ENCODE peak calls at places on chromosomes 3 and 15, in four cellular contexts. N, L, H and Z are unnamed samples.

GRCh38 chr3:85081191-85081895 is 122.6 kb downstream of the CADM2 start:
- DNase-seq in L (no peak), H (no peak), N (no peak), Z (no peak)

GRCh38 chr3:100982710-100983109 is 10.5 kb downstream of the ABI3BP start:
- DNase-seq in N (peak; percentile 48), H (no peak), L (peak; percentile 35), Z (no peak)

GRCh38 chr15:65431731-65432130 is 9.0 kb upstream of the IGDCC4 start:
- DNase-seq in H (no peak), N (no peak), L (no peak), Z (no peak)

GRCh38 chr3:71011565-71012287 is 571.8 kb downstream of the FOXP1 start:
- DNase-seq in H (no peak), N (no peak), L (no peak), Z (no peak)

GRCh38 chr3:194134231-194134756 is 1.7 kb upstream of the HES1 start:
- DNase-seq in N (peak; percentile 79), H (no peak), L (peak; percentile 35), Z (no peak)

GRCh38 chr3:50617096-50617791 is at the start of gene MAPKAPK3:
- DNase-seq in L (no peak), H (peak; percentile 20), N (peak; percentile 62), Z (no peak)

GRCh38 chr3:181487236-181487978 is 224.3 kb upstream of the SOX2 start:
- DNase-seq in L (no peak), H (no peak), N (no peak), Z (no peak)

GRCh38 chr3:151428386-151428785 is 32.5 kb downstream of the IGSF10 start:
- DNase-seq in H (no peak), L (no peak), N (no peak), Z (no peak)

GRCh38 chr15:81023483-81024264 is 23.0 kb downstream of the TLNRD1 start:
- DNase-seq in N (peak; percentile 68), L (peak; percentile 69), H (peak; percentile 57), Z (no peak)

GRCh38 chr15:74218172-74218885 is 15.7 kb upstream of the STRA6 start:
- DNase-seq in N (no peak), H (no peak), L (no peak), Z (no peak)

GRCh38 chr15:74213858-74214284 is 11.3 kb upstream of the STRA6 start:
- DNase-seq in H (no peak), N (no peak), L (no peak), Z (no peak)

GRCh38 chr15:74215958-74216357 is 13.4 kb upstream of the STRA6 start:
- DNase-seq in N (no peak), L (no peak), H (no peak), Z (no peak)

GRCh38 chr15:74214324-74215021 is 11.9 kb upstream of the STRA6 start:
- DNase-seq in N (no peak), H (no peak), L (no peak), Z (no peak)

GRCh38 chr15:74216949-74217348 is 14.4 kb upstream of the STRA6 start:
- DNase-seq in N (no peak), L (no peak), H (no peak), Z (no peak)
- H3K27me3 ChIP-seq in N (no peaks in the 10 kb centered on the region), L (peaks cover 3% of the 10 kb centered on the region), H (no peaks in the 10 kb centered on the region), Z (peaks cover 38% of the 10 kb centered on the region)

GRCh38 chr15:32715276-32715675 is 2.5 kb upstream of the GREM1 start:
- DNase-seq in H (peak; percentile 23), N (no peak), L (no peak), Z (peak; percentile 82)
- H3K27me3 ChIP-seq in H (peaks cover 37% of the 10 kb centered on the region), N (peaks cover 23% of the 10 kb centered on the region), L (peaks cover 71% of the 10 kb centered on the region), Z (no peaks in the 10 kb centered on the region)

GRCh38 chr15:88805031-88805780 is 2.0 kb downstream of the ACAN start:
- DNase-seq in N (no peak), L (no peak), H (no peak), Z (no peak)
- H3K27me3 ChIP-seq in N (no peaks in the 10 kb centered on the region), L (peaks cover 71% of the 10 kb centered on the region), H (peaks cover 55% of the 10 kb centered on the region), Z (peaks cover 47% of the 10 kb centered on the region)

GRCh38 chr15:96421211-96421610 is 90.7 kb downstream of the NR2F2 start:
- DNase-seq in L (no peak), H (no peak), N (no peak), Z (peak; percentile 6)
- H3K27me3 ChIP-seq in L (peaks cover 4% of the 10 kb centered on the region), H (peaks cover 20% of the 10 kb centered on the region), N (peaks cover 26% of the 10 kb centered on the region), Z (peaks cover 61% of the 10 kb centered on the region)

GRCh38 chr3:143118630-143119008 is 952 bp upstream of the CHST2 start:
- DNase-seq in L (no peak), N (no peak), H (no peak), Z (no peak)
- H3K27me3 ChIP-seq in L (peaks cover 29% of the 10 kb centered on the region), N (no peaks in the 10 kb centered on the region), H (peaks cover 17% of the 10 kb centered on the region), Z (peaks cover 9% of the 10 kb centered on the region)

GRCh38 chr3:61794961-61795360 is 233.6 kb downstream of the PTPRG start:
- DNase-seq in H (no peak), L (no peak), N (no peak), Z (no peak)

GRCh38 chr3:61789861-61790260 is 228.5 kb downstream of the PTPRG start:
- DNase-seq in L (no peak), H (no peak), N (no peak), Z (no peak)

GRCh38 chr3:61790411-61790810 is 229.0 kb downstream of the PTPRG start:
- DNase-seq in H (no peak), L (no peak), N (no peak), Z (no peak)

GRCh38 chr3:61796088-61796680 is 234.8 kb downstream of the PTPRG start:
- DNase-seq in H (no peak), N (no peak), L (no peak), Z (no peak)

DNA sequence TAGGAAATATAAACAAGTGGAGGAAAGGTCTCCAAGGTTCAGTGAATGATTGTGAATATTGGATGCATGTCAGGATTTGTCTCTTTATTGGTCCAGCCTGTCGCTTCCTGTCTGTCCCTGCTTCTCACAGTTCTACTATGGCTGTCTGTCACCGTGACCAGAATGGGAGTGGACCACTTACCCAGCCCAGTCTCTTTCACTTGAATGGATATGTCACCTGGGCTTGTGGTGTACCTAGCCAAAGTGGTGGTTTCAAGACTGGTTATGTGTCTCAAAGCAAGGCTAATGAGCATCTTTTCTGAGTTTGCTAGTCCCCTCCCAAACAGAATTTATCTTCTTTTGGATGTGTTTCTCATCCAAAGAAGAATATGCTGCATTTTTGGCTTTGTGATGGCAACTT is 231.7 kb downstream of the PTPRG start:
- DNase-seq in H (no peak), L (no peak), N (no peak), Z (no peak)
- H3K27me3 ChIP-seq in H (no peaks in the 10 kb centered on the region), L (no peaks in the 10 kb centered on the region), N (no peaks in the 10 kb centered on the region), Z (no peaks in the 10 kb centered on the region)

GRCh38 chr3:158097141-158097540 is 9.1 kb downstream of the SHOX2 start:
- DNase-seq in H (no peak), N (no peak), L (no peak), Z (no peak)
- H3K27me3 ChIP-seq in H (no peaks in the 10 kb centered on the region), N (peaks cover 40% of the 10 kb centered on the region), L (peaks cover 98% of the 10 kb centered on the region), Z (peaks cover 86% of the 10 kb centered on the region)

DNA sequence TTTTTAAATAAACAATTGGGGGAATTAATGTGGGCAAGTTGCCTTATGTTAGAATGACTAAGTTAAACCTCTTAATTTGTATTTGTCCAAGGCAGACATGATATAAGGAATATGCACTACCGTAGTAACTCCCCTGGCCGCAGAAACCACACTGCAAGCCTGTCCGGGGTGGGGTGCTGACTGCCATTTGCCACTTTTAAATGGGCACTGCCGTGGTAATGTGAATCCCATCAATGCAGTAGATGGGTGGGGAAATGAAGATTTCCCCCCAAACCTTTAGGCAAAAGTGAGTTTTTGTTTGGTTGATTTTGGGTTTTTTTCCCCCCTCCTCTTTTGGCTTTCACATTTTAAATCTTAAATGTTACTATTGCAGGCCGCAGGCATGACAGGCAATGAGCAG is 54.2 kb upstream of the CCR4 start:
- DNase-seq in L (no peak), N (no peak), H (peak; percentile 10), Z (no peak)
- H3K27me3 ChIP-seq in L (no peaks in the 10 kb centered on the region), N (no peaks in the 10 kb centered on the region), H (peaks cover 24% of the 10 kb centered on the region), Z (peaks cover 17% of the 10 kb centered on the region)

GRCh38 chr15:78390242-78390641 is 47.8 kb upstream of the IREB2 start:
- DNase-seq in N (no peak), L (no peak), H (no peak), Z (no peak)

GRCh38 chr15:78390823-78391222 is 47.2 kb upstream of the IREB2 start:
- DNase-seq in N (no peak), H (no peak), L (no peak), Z (no peak)

GRCh38 chr15:78389356-78389755 is 48.7 kb upstream of the IREB2 start:
- DNase-seq in L (no peak), H (no peak), N (no peak), Z (no peak)

GRCh38 chr15:78387678-78388077 is 47.5 kb downstream of the CRABP1 start:
- DNase-seq in H (no peak), L (no peak), N (no peak), Z (no peak)

DNA sequence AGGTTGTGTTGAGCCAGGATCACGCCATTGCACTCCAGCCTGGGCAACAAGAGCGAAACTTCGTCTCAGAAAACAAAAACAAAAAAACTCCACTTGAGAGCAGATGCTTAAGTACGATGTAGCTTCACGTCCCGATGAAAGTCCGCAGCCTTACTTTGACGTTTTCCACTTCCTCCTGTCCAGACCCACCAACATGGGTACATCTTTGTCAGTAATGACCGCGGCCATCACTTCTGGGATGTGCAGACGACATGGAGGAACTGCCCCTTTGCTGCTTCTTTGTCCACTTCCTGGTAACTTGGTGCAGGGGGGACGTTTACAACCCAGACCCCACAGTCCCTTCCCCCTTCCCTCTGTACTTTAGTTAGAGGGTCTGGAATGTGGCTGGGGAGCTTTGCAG is 48.7 kb downstream of the CRABP1 start:
- DNase-seq in H (no peak), N (no peak), L (no peak), Z (no peak)
- H3K27me3 ChIP-seq in H (no peaks in the 10 kb centered on the region), N (no peaks in the 10 kb centered on the region), L (no peaks in the 10 kb centered on the region), Z (peaks cover 39% of the 10 kb centered on the region)

GRCh38 chr15:31215490-31216209 is 111.0 kb upstream of the KLF13 start:
- DNase-seq in L (peak; percentile 67), H (peak; percentile 79), N (peak; percentile 91), Z (no peak)

GRCh38 chr15:31214864-31215489 is 111.7 kb upstream of the KLF13 start:
- DNase-seq in H (peak; percentile 28), N (peak; percentile 54), L (peak; percentile 38), Z (no peak)

GRCh38 chr15:31212286-31212685 is 110.8 kb upstream of the TRPM1 start:
- DNase-seq in N (no peak), L (no peak), H (no peak), Z (no peak)

GRCh38 chr15:31212956-31213694 is 111.6 kb upstream of the TRPM1 start:
- DNase-seq in H (no peak), L (no peak), N (no peak), Z (no peak)

GRCh38 chr15:31214158-31214863 is 112.3 kb upstream of the KLF13 start:
- DNase-seq in L (no peak), H (no peak), N (no peak), Z (no peak)
- H3K27me3 ChIP-seq in L (no peaks in the 10 kb centered on the region), H (no peaks in the 10 kb centered on the region), N (no peaks in the 10 kb centered on the region), Z (peaks cover 18% of the 10 kb centered on the region)